ENCODE peak calls at places on chromosomes 13 and 19, in four cellular contexts. One of them, this sample, is unnamed.
A peak's percentile ranks its signal among the peaks of the same experiment; 100 is the strongest.

GRCh38 chr19:17797397-17798201 is 2.7 kb downstream of the B3GNT3 start:
- ATAC-seq in GM12878: no peak
- ATAC-seq in upper lobe of left lung: peak; percentile 9
- ATAC-seq in Panc1: peak; percentile 69
- ATAC-seq in this sample: no peak

GRCh38 chr19:14603990-14604387 is 21.1 kb downstream of the CLEC17A start:
- ATAC-seq in GM12878: peak; percentile 97
- ATAC-seq in upper lobe of left lung: no peak
- ATAC-seq in Panc1: no peak
- ATAC-seq in this sample: no peak

GRCh38 chr13:107866007-107866665 is 349.2 kb downstream of the LIG4 start:
- ATAC-seq in GM12878: no peak
- ATAC-seq in upper lobe of left lung: peak; percentile 33
- ATAC-seq in Panc1: peak; percentile 61
- ATAC-seq in this sample: peak; percentile 32

GRCh38 chr13:25963681-25964080 is 88.1 kb downstream of the SHISA2 start:
- ATAC-seq in GM12878: no peak
- ATAC-seq in upper lobe of left lung: no peak
- ATAC-seq in Panc1: no peak
- ATAC-seq in this sample: no peak

GRCh38 chr13:29702912-29703351 is 107.4 kb upstream of the SLC7A1 start:
- ATAC-seq in GM12878: no peak
- ATAC-seq in upper lobe of left lung: peak; percentile 82
- ATAC-seq in Panc1: peak; percentile 77
- ATAC-seq in this sample: peak; percentile 60

GRCh38 chr19:37683520-37683919 is 28.3 kb upstream of the ZFP30 start:
- ATAC-seq in GM12878: no peak
- ATAC-seq in upper lobe of left lung: no peak
- ATAC-seq in Panc1: no peak
- ATAC-seq in this sample: no peak

GRCh38 chr13:87570669-87571068 is 100.5 kb upstream of the SLITRK5 start:
- ATAC-seq in GM12878: no peak
- ATAC-seq in upper lobe of left lung: no peak
- ATAC-seq in Panc1: no peak
- ATAC-seq in this sample: no peak

GRCh38 chr13:66915596-66916185 is 314.4 kb downstream of the PCDH9 start:
- ATAC-seq in GM12878: no peak
- ATAC-seq in upper lobe of left lung: no peak
- ATAC-seq in Panc1: no peak
- ATAC-seq in this sample: no peak

GRCh38 chr13:41643502-41643901 is 186.2 kb downstream of the RGCC start:
- ATAC-seq in GM12878: no peak
- ATAC-seq in upper lobe of left lung: no peak
- ATAC-seq in Panc1: no peak
- ATAC-seq in this sample: no peak

GRCh38 chr19:54573330-54573872 is at the start of gene LILRA2:
- ATAC-seq in GM12878: peak; percentile 98
- ATAC-seq in upper lobe of left lung: peak; percentile 65
- ATAC-seq in Panc1: peak; percentile 60
- ATAC-seq in this sample: no peak

GRCh38 chr19:3263866-3264265 is 39.4 kb downstream of the CELF5 start:
- ATAC-seq in GM12878: no peak
- ATAC-seq in upper lobe of left lung: no peak
- ATAC-seq in Panc1: no peak
- ATAC-seq in this sample: no peak

GRCh38 chr19:35118268-35119026 is 2.8 kb downstream of the FXYD3 start:
- ATAC-seq in GM12878: no peak
- ATAC-seq in upper lobe of left lung: peak; percentile 22
- ATAC-seq in Panc1: no peak
- ATAC-seq in this sample: no peak

GRCh38 chr19:48780684-48781391 is 25.5 kb downstream of the FGF21 start:
- ATAC-seq in GM12878: peak; percentile 71
- ATAC-seq in upper lobe of left lung: peak; percentile 17
- ATAC-seq in Panc1: peak; percentile 19
- ATAC-seq in this sample: no peak

GRCh38 chr13:74438911-74439310 is 304.7 kb upstream of the KLF12 start:
- ATAC-seq in GM12878: no peak
- ATAC-seq in upper lobe of left lung: no peak
- ATAC-seq in Panc1: no peak
- ATAC-seq in this sample: no peak

GRCh38 chr19:11261902-11262839 is at the start of gene DOCK6:
- ATAC-seq in GM12878: peak; percentile 78
- ATAC-seq in upper lobe of left lung: peak; percentile 82
- ATAC-seq in Panc1: peak; percentile 84
- ATAC-seq in this sample: peak; percentile 77

GRCh38 chr19:52896431-52897148 is 845 bp downstream of the ZNF320 start:
- ATAC-seq in GM12878: peak; percentile 63
- ATAC-seq in upper lobe of left lung: peak; percentile 54
- ATAC-seq in Panc1: peak; percentile 80
- ATAC-seq in this sample: no peak

GRCh38 chr19:49866933-49867782 is at the start of gene PNKP:
- ATAC-seq in GM12878: peak; percentile 67
- ATAC-seq in upper lobe of left lung: peak; percentile 85
- ATAC-seq in Panc1: peak; percentile 68
- ATAC-seq in this sample: peak; percentile 62

GRCh38 chr19:51712461-51713081 is 11.2 kb downstream of the HAS1 start:
- ATAC-seq in GM12878: no peak
- ATAC-seq in upper lobe of left lung: no peak
- ATAC-seq in Panc1: peak; percentile 83
- ATAC-seq in this sample: no peak

GRCh38 chr19:17467471-17468301 is 2.6 kb upstream of the SLC27A1 start:
- ATAC-seq in GM12878: no peak
- ATAC-seq in upper lobe of left lung: no peak
- ATAC-seq in Panc1: no peak
- ATAC-seq in this sample: no peak

GRCh38 chr19:7348587-7349230 is at the start of gene ARHGEF18:
- ATAC-seq in GM12878: peak; percentile 60
- ATAC-seq in upper lobe of left lung: peak; percentile 87
- ATAC-seq in Panc1: no peak
- ATAC-seq in this sample: peak; percentile 43

GRCh38 chr19:16428372-16429036 is 43.3 kb downstream of the EPS15L1 start:
- ATAC-seq in GM12878: no peak
- ATAC-seq in upper lobe of left lung: no peak
- ATAC-seq in Panc1: no peak
- ATAC-seq in this sample: no peak

GRCh38 chr19:43674630-43674982 is 4.6 kb upstream of the PLAUR start:
- ATAC-seq in GM12878: no peak
- ATAC-seq in upper lobe of left lung: peak; percentile 59
- ATAC-seq in Panc1: no peak
- ATAC-seq in this sample: no peak

GRCh38 chr13:25761041-25761440 is 290.8 kb downstream of the SHISA2 start:
- ATAC-seq in GM12878: no peak
- ATAC-seq in upper lobe of left lung: no peak
- ATAC-seq in Panc1: no peak
- ATAC-seq in this sample: no peak

GRCh38 chr19:39211731-39212376 is 7.8 kb upstream of the SYCN start:
- ATAC-seq in GM12878: no peak
- ATAC-seq in upper lobe of left lung: no peak
- ATAC-seq in Panc1: peak; percentile 54
- ATAC-seq in this sample: no peak

GRCh38 chr19:1240925-1241324 is 626 bp upstream of the ATP5F1D start:
- ATAC-seq in GM12878: no peak
- ATAC-seq in upper lobe of left lung: no peak
- ATAC-seq in Panc1: no peak
- ATAC-seq in this sample: no peak
- TF ChIP-seq POLR2AphosphoS5 in GM12878: no peak
- TF ChIP-seq POLR2AphosphoS5 in upper lobe of left lung: no peak
- TF ChIP-seq POLR2AphosphoS5 in Panc1: no peak
- TF ChIP-seq POLR2AphosphoS5 in this sample: no peak

GRCh38 chr13:46211521-46212351 is at the start of gene LRRC63:
- ATAC-seq in GM12878: peak; percentile 98
- ATAC-seq in upper lobe of left lung: peak; percentile 99
- ATAC-seq in Panc1: peak; percentile 100
- ATAC-seq in this sample: peak; percentile 94
- TF ChIP-seq POLR2AphosphoS5 in GM12878: no peak
- TF ChIP-seq POLR2AphosphoS5 in upper lobe of left lung: no peak
- TF ChIP-seq POLR2AphosphoS5 in Panc1: no peak
- TF ChIP-seq POLR2AphosphoS5 in this sample: no peak

DNA sequence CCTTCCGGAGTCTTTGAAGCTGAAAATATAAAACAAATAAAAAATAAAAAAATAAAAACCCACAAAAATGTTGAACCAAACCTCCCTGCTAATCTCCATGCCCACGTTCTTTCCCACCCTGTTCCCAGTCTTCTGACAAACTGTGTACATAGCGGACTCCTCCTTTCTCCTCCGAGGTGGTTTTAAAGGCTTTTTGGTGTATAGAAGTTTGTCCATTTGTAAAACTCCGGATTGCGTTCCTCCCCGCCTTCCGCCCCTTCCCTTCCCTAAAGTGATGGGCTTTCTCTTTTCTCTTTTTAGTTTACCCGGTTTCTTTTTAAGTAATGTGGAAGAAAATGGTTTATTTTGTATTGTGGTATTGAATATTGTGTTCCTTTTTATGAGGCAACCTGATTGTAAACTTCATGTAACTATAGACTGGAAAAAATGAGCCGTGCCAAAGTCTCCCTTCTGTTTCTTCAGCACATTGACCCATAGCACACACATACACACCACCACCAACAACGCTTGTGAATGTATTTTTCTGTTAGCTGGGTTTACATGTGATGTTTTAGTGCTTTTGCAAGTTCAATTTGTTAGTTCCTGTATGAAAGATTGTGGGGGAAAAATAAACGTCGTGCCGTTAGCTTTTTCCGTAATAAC is 4.4 kb downstream of the ZIC2 start:
- ATAC-seq in GM12878: no peak
- ATAC-seq in upper lobe of left lung: no peak
- ATAC-seq in Panc1: no peak
- ATAC-seq in this sample: no peak
- TF ChIP-seq POLR2AphosphoS5 in GM12878: no peak
- TF ChIP-seq POLR2AphosphoS5 in upper lobe of left lung: no peak
- TF ChIP-seq POLR2AphosphoS5 in Panc1: no peak
- TF ChIP-seq POLR2AphosphoS5 in this sample: no peak

DNA sequence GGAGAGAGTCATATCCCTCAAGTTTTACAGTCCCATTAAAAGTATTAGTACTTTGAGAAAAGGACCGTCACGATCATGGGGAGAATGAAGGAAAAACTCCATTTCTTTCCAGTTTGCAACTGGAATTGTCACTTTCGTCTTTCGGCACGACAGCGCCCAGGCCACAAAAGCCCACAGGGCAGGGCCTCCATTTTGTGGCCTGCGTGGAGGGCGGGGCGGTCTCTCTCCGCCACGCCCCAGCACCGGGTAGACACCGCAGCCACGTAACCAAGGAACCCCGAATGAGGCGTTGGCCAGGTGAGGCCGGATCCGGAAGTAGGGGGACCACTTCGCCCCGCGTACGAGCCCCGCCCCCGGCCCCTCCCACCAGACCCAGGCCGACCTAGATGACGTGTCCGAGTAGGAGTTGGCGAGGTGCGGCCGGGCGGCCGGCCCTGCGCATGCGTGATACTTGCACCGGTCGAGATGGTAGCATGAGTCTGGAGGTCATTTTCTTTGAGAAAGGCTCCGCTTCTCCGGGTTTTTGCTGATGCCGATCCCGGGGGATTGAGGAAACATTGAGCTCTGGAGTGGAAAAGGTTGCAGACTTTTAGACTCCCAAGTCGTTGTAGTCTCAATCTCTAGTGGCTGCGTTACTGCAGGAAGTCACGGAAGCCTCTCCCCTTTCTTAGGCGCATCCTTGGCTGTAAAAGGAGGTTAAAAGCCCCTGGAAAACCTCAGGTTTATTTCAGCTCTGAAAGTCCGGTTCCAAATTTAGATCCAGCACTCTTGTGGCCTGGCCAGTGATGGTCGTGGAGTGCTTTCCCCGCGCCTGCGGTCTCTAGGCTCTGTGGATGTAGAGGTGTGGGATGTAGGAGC is 2.7 kb upstream of the TM9SF2 start:
- ATAC-seq in GM12878: peak; percentile 77
- ATAC-seq in upper lobe of left lung: peak; percentile 91
- ATAC-seq in Panc1: peak; percentile 85
- ATAC-seq in this sample: peak; percentile 93
- TF ChIP-seq POLR2AphosphoS5 in GM12878: no peak
- TF ChIP-seq POLR2AphosphoS5 in upper lobe of left lung: peak; percentile 50
- TF ChIP-seq POLR2AphosphoS5 in Panc1: peak; percentile 67
- TF ChIP-seq POLR2AphosphoS5 in this sample: peak; percentile 44

GRCh38 chr19:32405431-32406160 is at the start of gene DPY19L3:
- ATAC-seq in GM12878: peak; percentile 97
- ATAC-seq in upper lobe of left lung: peak; percentile 98
- ATAC-seq in Panc1: peak; percentile 99
- ATAC-seq in this sample: peak; percentile 99

GRCh38 chr19:32406161-32407003 is 812 bp downstream of the DPY19L3 start:
- ATAC-seq in GM12878: no peak
- ATAC-seq in upper lobe of left lung: no peak
- ATAC-seq in Panc1: no peak
- ATAC-seq in this sample: no peak

GRCh38 chr19:32404939-32405430 is 585 bp upstream of the DPY19L3 start:
- ATAC-seq in GM12878: peak; percentile 39
- ATAC-seq in upper lobe of left lung: peak; percentile 56
- ATAC-seq in Panc1: peak; percentile 36
- ATAC-seq in this sample: peak; percentile 39

GRCh38 chr19:32403291-32403995 is 2.1 kb upstream of the DPY19L3 start:
- ATAC-seq in GM12878: no peak
- ATAC-seq in upper lobe of left lung: no peak
- ATAC-seq in Panc1: no peak
- ATAC-seq in this sample: no peak

GRCh38 chr19:32404213-32404938 is 1.2 kb upstream of the DPY19L3 start:
- ATAC-seq in GM12878: no peak
- ATAC-seq in upper lobe of left lung: no peak
- ATAC-seq in Panc1: no peak
- ATAC-seq in this sample: no peak
- TF ChIP-seq POLR2AphosphoS5 in GM12878: no peak
- TF ChIP-seq POLR2AphosphoS5 in upper lobe of left lung: no peak
- TF ChIP-seq POLR2AphosphoS5 in Panc1: no peak
- TF ChIP-seq POLR2AphosphoS5 in this sample: no peak

DNA sequence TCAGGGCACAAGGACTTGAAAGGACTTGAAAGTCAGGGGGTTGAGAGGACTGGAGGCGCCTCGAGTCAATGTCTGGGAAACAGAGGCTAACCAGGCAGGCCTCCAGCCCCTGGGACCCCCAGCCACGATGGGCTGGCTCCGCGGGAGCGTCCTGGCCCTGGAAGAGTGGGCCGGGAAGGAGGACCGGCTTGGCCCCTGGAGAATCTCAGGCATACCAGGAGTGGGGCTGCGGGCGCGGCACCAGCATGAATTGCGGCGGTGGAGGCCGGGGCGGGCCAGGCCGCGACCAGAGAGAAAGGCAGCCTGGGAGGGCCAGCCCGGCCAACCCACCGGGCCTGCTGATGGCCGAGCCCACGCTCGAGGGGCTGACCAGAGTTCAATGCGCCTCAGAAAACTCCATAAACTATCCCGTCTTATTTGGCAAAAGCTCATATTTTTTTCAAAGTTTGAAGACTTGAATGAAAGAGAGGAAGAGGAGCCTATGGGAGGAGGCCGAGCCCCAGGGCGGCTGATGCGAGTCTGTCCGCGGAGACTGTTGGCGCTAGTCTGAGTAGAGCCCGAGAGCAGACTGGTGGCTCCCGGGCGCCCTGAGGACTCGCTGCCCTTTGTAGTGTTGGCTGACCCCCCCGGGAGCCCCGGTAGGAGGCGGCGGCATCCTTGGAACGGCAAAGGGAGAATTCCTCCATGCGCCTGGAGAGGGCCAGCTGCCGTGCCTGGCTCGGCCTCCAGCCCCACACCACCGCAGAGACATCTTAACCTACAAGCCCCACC is 68.0 kb downstream of the MLLT1 start:
- ATAC-seq in GM12878: no peak
- ATAC-seq in upper lobe of left lung: no peak
- ATAC-seq in Panc1: no peak
- ATAC-seq in this sample: no peak
- TF ChIP-seq POLR2AphosphoS5 in GM12878: no peak
- TF ChIP-seq POLR2AphosphoS5 in upper lobe of left lung: no peak
- TF ChIP-seq POLR2AphosphoS5 in Panc1: no peak
- TF ChIP-seq POLR2AphosphoS5 in this sample: no peak